ENCODE peak calls at places on chromosomes 2 and 18, in six cellular contexts. G, Q, P, J, H and D are unnamed samples.

GRCh38 chr2:142868281-142868762 is 9.1 kb upstream of the KYNU start:
- DNase-seq in G (no peak), Q (peak; percentile 94), P (no peak), J (peak; percentile 74), H (no peak), D (no peak)

GRCh38 chr18:58670561-58671121 is 624 bp upstream of the MALT1 start:
- DNase-seq in G (no peak), Q (peak; percentile 8), P (no peak), J (no peak), H (no peak), D (no peak)

GRCh38 chr2:200943527-200944120 is 19.8 kb downstream of the ORC2 start:
- DNase-seq in G (no peak), Q (no peak), P (no peak), J (no peak), H (no peak), D (no peak)

GRCh38 chr2:176175729-176176074 is 12.8 kb upstream of the HOXD1 start:
- DNase-seq in G (no peak), Q (no peak), P (no peak), J (no peak), H (no peak), D (peak; percentile 26)

GRCh38 chr18:44805176-44805575 is 124.5 kb downstream of the SETBP1 start:
- DNase-seq in G (no peak), Q (no peak), P (no peak), J (no peak), H (no peak), D (no peak)

GRCh38 chr2:178298785-178299212 is 104.5 kb downstream of the OSBPL6 start:
- DNase-seq in G (no peak), Q (no peak), P (no peak), J (peak; percentile 93), H (no peak), D (peak; percentile 13)

GRCh38 chr2:46067501-46068292 is 229.5 kb upstream of the EPAS1 start:
- DNase-seq in G (peak; percentile 68), Q (peak; percentile 91), P (no peak), J (peak; percentile 98), H (no peak), D (no peak)

GRCh38 chr2:23571066-23571465 is 186.1 kb downstream of the KLHL29 start:
- DNase-seq in G (no peak), Q (no peak), P (no peak), J (no peak), H (no peak), D (no peak)

GRCh38 chr18:8987250-8987649 is 115.2 kb upstream of the NDUFV2 start:
- DNase-seq in G (no peak), Q (no peak), P (no peak), J (no peak), H (no peak), D (no peak)

GRCh38 chr2:172208881-172209325 is 106.2 kb upstream of the DLX2 start:
- DNase-seq in G (no peak), Q (no peak), P (no peak), J (peak; percentile 58), H (no peak), D (peak; percentile 90)

GRCh38 chr18:54888378-54888777 is 60.1 kb downstream of the RAB27B start:
- DNase-seq in G (no peak), Q (no peak), P (no peak), J (no peak), H (no peak), D (no peak)

GRCh38 chr2:168521342-168521741 is 65.3 kb downstream of the CERS6 start:
- DNase-seq in G (no peak), Q (no peak), P (peak; percentile 18), J (no peak), H (no peak), D (no peak)

GRCh38 chr2:667332-668000 is 9.7 kb downstream of the TMEM18 start:
- DNase-seq in G (peak; percentile 58), Q (peak; percentile 68), P (peak; percentile 60), J (peak; percentile 75), H (no peak), D (peak; percentile 67)

GRCh38 chr18:38576915-38577314 is 1011.3 kb upstream of the CELF4 start:
- DNase-seq in G (no peak), Q (no peak), P (no peak), J (no peak), H (no peak), D (no peak)

GRCh38 chr18:57231846-57232245 is 85.0 kb downstream of the BOD1L2 start:
- DNase-seq in G (no peak), Q (no peak), P (no peak), J (no peak), H (no peak), D (no peak)

GRCh38 chr2:220687231-220687843 is 884.8 kb downstream of the EPHA4 start:
- DNase-seq in G (peak; percentile 39), Q (peak; percentile 52), P (peak; percentile 30), J (peak; percentile 52), H (no peak), D (peak; percentile 60)

GRCh38 chr2:180203972-180204371 is 196.9 kb upstream of the CWC22 start:
- DNase-seq in G (no peak), Q (no peak), P (no peak), J (no peak), H (no peak), D (no peak)

GRCh38 chr2:30046396-30046795 is 100.4 kb upstream of the YPEL5 start:
- DNase-seq in G (no peak), Q (no peak), P (no peak), J (no peak), H (no peak), D (no peak)

GRCh38 chr2:120210234-120210781 is 12.9 kb downstream of the TMEM185B start:
- DNase-seq in G (no peak), Q (no peak), P (no peak), J (no peak), H (no peak), D (no peak)

GRCh38 chr2:234335676-234336228 is 161.1 kb downstream of the ARL4C start:
- DNase-seq in G (no peak), Q (peak; percentile 21), P (no peak), J (peak; percentile 13), H (no peak), D (no peak)

GRCh38 chr2:130375291-130376266 is 19.7 kb downstream of the PTPN18 start:
- DNase-seq in G (no peak), Q (no peak), P (no peak), J (no peak), H (no peak), D (no peak)

GRCh38 chr18:23618862-23619387 is 32.6 kb upstream of the NPC1 start:
- DNase-seq in G (peak; percentile 65), Q (peak; percentile 55), P (no peak), J (no peak), H (peak; percentile 27), D (peak; percentile 82)

GRCh38 chr18:35264409-35264808 is 23.6 kb downstream of the ZNF397 start:
- DNase-seq in G (no peak), Q (no peak), P (no peak), J (no peak), H (no peak), D (no peak)

GRCh38 chr18:35268811-35269210 is 21.2 kb downstream of the ZSCAN30 start:
- DNase-seq in G (no peak), Q (no peak), P (no peak), J (no peak), H (no peak), D (no peak)

GRCh38 chr18:35271656-35272055 is 18.4 kb downstream of the ZSCAN30 start:
- DNase-seq in G (no peak), Q (no peak), P (no peak), J (no peak), H (no peak), D (no peak)

GRCh38 chr18:35267809-35268208 is 22.2 kb downstream of the ZSCAN30 start:
- DNase-seq in G (no peak), Q (no peak), P (no peak), J (peak; percentile 4), H (no peak), D (no peak)

GRCh38 chr18:35267161-35267651 is 22.8 kb downstream of the ZSCAN30 start:
- DNase-seq in G (no peak), Q (no peak), P (no peak), J (peak; percentile 66), H (no peak), D (no peak)
- TF ChIP-seq POLR2A in G (no peak), Q (no peak), P (no peak), J (no peak), H (no peak), D (no peak)

GRCh38 chr18:13653746-13654455 is 72.5 kb downstream of the FAM210A start:
- DNase-seq in G (no peak), Q (no peak), P (no peak), J (no peak), H (no peak), D (no peak)
- TF ChIP-seq MYC in G (no peak), Q (no peak), P (no peak), J (no peak), H (no peak), D (no peak)

DNA sequence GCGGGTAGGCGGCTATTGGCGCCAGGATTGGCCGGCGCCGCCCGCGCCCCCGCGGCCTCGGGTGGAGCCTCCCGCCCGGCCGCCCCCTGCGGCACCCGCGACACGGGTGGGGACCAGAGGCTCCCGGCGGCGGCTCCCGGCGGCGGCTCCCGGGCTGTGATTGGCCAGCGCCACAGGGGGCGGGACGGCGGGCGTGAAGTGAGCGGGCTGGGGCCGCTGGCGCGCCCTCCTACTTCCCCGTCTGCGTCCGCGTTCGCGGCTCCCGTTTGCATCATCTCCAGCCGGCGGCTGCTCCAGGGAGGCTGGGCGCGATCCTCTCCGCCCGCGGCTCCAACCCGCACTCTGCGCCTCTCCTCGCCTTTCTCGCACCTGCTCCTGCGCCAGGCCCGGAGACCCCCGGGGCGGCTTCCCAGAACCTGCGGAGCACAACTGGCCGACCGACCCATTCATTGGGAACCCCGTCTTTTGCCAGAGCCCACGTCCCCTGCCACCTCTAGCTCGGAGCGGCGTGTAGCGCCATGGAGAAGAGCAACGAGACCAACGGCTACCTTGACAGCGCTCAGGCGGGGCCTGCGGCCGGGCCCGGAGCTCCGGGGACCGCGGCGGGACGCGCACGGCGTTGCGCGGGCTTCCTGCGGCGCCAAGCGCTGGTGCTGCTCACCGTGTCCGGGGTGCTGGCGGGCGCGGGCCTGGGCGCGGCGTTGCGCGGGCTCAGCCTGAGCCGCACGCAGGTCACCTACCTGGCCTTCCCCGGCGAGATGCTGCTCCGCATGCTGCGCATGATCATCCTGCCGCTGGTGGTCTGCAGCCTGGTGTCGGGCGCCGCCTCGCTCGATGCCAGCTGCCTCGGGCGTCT is at the start of gene SLC1A4:
- DNase-seq in G (peak; percentile 82), Q (peak; percentile 89), P (peak; percentile 96), J (peak; percentile 91), H (no peak), D (peak; percentile 95)
- TF ChIP-seq POLR2A in G (peak; percentile 90), Q (peak; percentile 63), P (peak; percentile 55), J (peak; percentile 79), H (peak; percentile 79), D (peak; percentile 77)

DNA sequence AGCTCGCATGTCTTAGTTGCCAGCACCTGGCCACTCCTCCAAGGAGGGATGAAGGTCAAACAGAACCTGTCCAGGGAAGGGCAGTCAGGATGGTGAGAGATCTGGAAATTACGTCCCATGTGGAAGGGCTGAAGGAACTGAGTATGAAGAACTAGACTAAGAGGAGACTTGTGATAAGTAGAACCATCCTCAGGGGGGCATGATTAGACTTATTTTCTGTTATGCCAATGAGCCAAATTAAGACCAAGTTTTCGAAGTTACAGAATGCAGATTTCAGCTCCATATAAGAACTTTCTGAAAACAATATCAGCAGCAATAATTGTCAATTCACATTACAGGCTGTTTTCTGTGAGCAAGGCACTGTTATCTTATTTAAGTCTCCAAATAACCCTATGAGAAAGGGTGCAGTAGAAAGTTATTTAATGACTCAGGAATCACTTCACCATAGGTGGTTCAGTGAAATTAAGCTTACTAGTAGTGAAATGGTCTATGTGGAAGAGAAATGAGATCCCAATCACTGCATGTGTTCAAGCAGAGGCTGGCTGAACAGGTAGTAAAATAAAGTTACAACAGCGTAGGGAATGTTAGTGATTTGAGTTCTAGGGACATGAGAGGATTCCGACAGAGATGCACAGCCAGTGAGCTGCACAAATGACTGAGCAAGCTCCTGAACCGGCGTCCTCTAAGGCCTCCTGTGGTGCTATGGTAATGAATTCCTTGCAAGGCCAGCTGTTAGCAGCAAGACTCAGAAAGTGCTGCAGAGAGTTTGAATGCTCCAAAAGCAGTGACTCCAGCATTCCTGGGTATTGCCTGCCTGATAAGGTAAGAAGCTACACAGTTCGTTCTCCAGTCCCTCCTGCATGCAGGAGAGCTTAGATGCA is 4.5 kb upstream of the DYM start:
- DNase-seq in G (no peak), Q (peak; percentile 20), P (no peak), J (peak; percentile 29), H (no peak), D (peak; percentile 65)
- TF ChIP-seq MYC in G (no peak), Q (no peak), P (no peak), J (no peak), H (no peak), D (no peak)